ENCODE peak calls at places on chromosomes 7 and 10, in seven cellular contexts. W, K, J, Q, E, D and C are unnamed samples. For H3K27me3 and H3K36me3, the result is how much of the 10 kb centered on the place peaks cover.

GRCh38 chr7:2088801-2089200 is 143.9 kb downstream of the MAD1L1 start:
- DNase-seq in W (no peak), K (no peak), J (no peak), Q (no peak), E (no peak), D (no peak), C (no peak)

GRCh38 chr10:99470327-99470726 is 39.9 kb upstream of the GOT1 start:
- DNase-seq in W (no peak), K (no peak), J (no peak), Q (no peak), E (no peak), D (no peak), C (no peak)

GRCh38 chr10:128739937-128740336 is 613.7 kb upstream of the MKI67 start:
- DNase-seq in W (no peak), K (no peak), J (no peak), Q (no peak), E (no peak), D (no peak), C (peak)

GRCh38 chr10:50937230-50937907 is 51.9 kb upstream of the A1CF start:
- DNase-seq in W (no peak), K (no peak), J (no peak), Q (no peak), E (peak), D (no peak), C (no peak)

GRCh38 chr10:89183571-89183970 is 23.5 kb downstream of the CH25H start:
- DNase-seq in W (no peak), K (no peak), J (no peak), Q (no peak), E (no peak), D (no peak), C (no peak)

GRCh38 chr10:71568896-71569492 is 150.6 kb downstream of the C10orf105 start:
- DNase-seq in W (no peak), K (no peak), J (no peak), Q (no peak), E (no peak), D (no peak), C (no peak)

GRCh38 chr10:15587271-15587670 is 132.5 kb downstream of the ITGA8 start:
- DNase-seq in W (no peak), K (no peak), J (no peak), Q (no peak), E (no peak), D (no peak), C (no peak)

GRCh38 chr10:70761031-70761601 is 24.1 kb downstream of the TBATA start:
- DNase-seq in W (no peak), K (no peak), J (no peak), Q (peak), E (peak), D (no peak), C (peak)

GRCh38 chr10:27661511-27662286 is 83.9 kb downstream of the MKX start:
- DNase-seq in W (no peak), K (no peak), J (no peak), Q (no peak), E (no peak), D (no peak), C (no peak)

GRCh38 chr7:122307228-122307619 is 2.7 kb upstream of the FEZF1 start:
- DNase-seq in W (no peak), K (no peak), J (no peak), Q (no peak), E (no peak), D (no peak), C (peak)

GRCh38 chr10:124916098-124916584 is 25.8 kb upstream of the ZRANB1 start:
- DNase-seq in W (no peak), K (no peak), J (no peak), Q (no peak), E (no peak), D (no peak), C (no peak)

GRCh38 chr10:49010831-49011230 is 71.2 kb upstream of the LRRC18 start:
- DNase-seq in W (no peak), K (no peak), J (no peak), Q (no peak), E (no peak), D (no peak), C (no peak)

GRCh38 chr10:126143117-126143516 is 245.2 kb downstream of the ADAM12 start:
- DNase-seq in W (no peak), K (no peak), J (no peak), Q (no peak), E (no peak), D (no peak), C (no peak)

GRCh38 chr10:7707102-7707501 is 4.0 kb downstream of the ITIH2 start:
- DNase-seq in W (no peak), K (no peak), J (no peak), Q (no peak), E (no peak), D (no peak), C (no peak)

GRCh38 chr7:30681262-30682130 is 760 bp downstream of the CRHR2 start:
- DNase-seq in W (no peak), K (no peak), J (no peak), Q (peak), E (no peak), D (no peak), C (peak)

GRCh38 chr10:29643785-29644501 is 9.2 kb upstream of the SVIL start:
- DNase-seq in W (peak), K (no peak), J (no peak), Q (peak), E (peak), D (peak), C (no peak)

GRCh38 chr7:28957822-28958234 is 302 bp downstream of the TRIL start:
- DNase-seq in W (no peak), K (no peak), J (no peak), Q (no peak), E (no peak), D (peak), C (no peak)

GRCh38 chr7:109751241-109751640 is 1181.6 kb downstream of the DNAJB9 start:
- DNase-seq in W (no peak), K (no peak), J (no peak), Q (no peak), E (peak), D (no peak), C (no peak)

GRCh38 chr10:107803541-107803940 is 639.0 kb upstream of the SORCS1 start:
- DNase-seq in W (no peak), K (no peak), J (no peak), Q (no peak), E (no peak), D (no peak), C (no peak)

GRCh38 chr7:7966141-7966734 is 2.4 kb upstream of the GLCCI1 start:
- DNase-seq in W (no peak), K (no peak), J (no peak), Q (no peak), E (no peak), D (no peak), C (no peak)

GRCh38 chr10:98001736-98002135 is 28.7 kb downstream of the CRTAC1 start:
- DNase-seq in W (no peak), K (no peak), J (no peak), Q (no peak), E (no peak), D (no peak), C (no peak)

GRCh38 chr10:25552283-25552919 is 377.6 kb downstream of the GPR158 start:
- DNase-seq in W (no peak), K (no peak), J (no peak), Q (no peak), E (no peak), D (no peak), C (no peak)

GRCh38 chr10:109974509-109975191 is 33.1 kb upstream of the ADD3 start:
- DNase-seq in W (no peak), K (peak), J (no peak), Q (no peak), E (peak), D (no peak), C (no peak)

GRCh38 chr10:99593312-99593711 is 26.9 kb downstream of the SLC25A28 start:
- DNase-seq in W (no peak), K (peak), J (no peak), Q (no peak), E (no peak), D (no peak), C (no peak)

GRCh38 chr10:69936091-69936490 is 116.6 kb upstream of the MACROH2A2 start:
- DNase-seq in W (no peak), K (no peak), J (no peak), Q (no peak), E (no peak), D (no peak), C (peak)

GRCh38 chr10:4546500-4546899 is 279.5 kb upstream of the AKR1E2 start:
- DNase-seq in W (no peak), K (no peak), J (no peak), Q (no peak), E (peak), D (no peak), C (no peak)

GRCh38 chr7:25149844-25150243 is 24.8 kb upstream of the CYCS start:
- DNase-seq in W (no peak), K (no peak), J (no peak), Q (peak), E (no peak), D (no peak), C (no peak)

GRCh38 chr7:81743201-81743600 is 26.6 kb downstream of the HGF start:
- DNase-seq in W (no peak), K (no peak), J (no peak), Q (no peak), E (no peak), D (no peak), C (no peak)

GRCh38 chr7:2761131-2761624 is 73.2 kb downstream of the AMZ1 start:
- DNase-seq in W (no peak), K (no peak), J (no peak), Q (no peak), E (no peak), D (no peak), C (no peak)

GRCh38 chr10:125802131-125802530 is 20.9 kb downstream of the UROS start:
- DNase-seq in W (no peak), K (no peak), J (no peak), Q (no peak), E (no peak), D (no peak), C (no peak)

GRCh38 chr10:6659451-6659850 is 79.4 kb upstream of the PRKCQ start:
- DNase-seq in W (no peak), K (no peak), J (no peak), Q (no peak), E (peak), D (no peak), C (no peak)
- H3K27me3 ChIP-seq in W (under half), K (under half), J (under half), Q (under half), E (under half), D (under half), C (under half)

GRCh38 chr10:113907166-113907565 is 52.7 kb downstream of the NHLRC2 start:
- DNase-seq in W (no peak), K (no peak), J (no peak), Q (no peak), E (peak), D (no peak), C (no peak)
- H3K36me3 ChIP-seq in W (half or more), K (under half), J (under half), Q (under half), E (under half), D (under half), C (under half)

GRCh38 chr10:103466734-103467133 is 8.0 kb upstream of the CALHM1 start:
- DNase-seq in W (no peak), K (no peak), J (no peak), Q (no peak), E (no peak), D (no peak), C (no peak)
- H3K4me3 ChIP-seq in W (no peak), K (no peak), J (no peak), Q (no peak), E (no peak), D (no peak), C (no peak)

DNA sequence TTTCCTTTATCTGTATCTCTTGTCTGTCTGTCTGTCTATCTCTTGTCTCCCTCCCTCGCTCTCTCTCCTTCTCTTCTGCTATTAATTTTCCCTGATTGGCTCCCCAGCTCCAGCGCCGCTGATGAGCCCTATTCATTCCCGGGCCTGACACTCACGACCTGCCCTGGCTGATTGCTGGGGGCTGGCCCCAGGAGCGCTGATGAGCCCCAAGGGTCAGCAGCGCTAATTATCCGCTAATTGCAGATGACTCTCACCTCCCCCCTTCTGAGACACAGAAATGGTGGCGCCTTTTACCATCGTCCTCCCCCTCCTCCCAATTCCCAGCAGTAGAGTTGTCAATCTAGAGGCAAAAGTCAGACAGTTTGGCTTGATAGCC is 1.3 kb upstream of the GBX1 start:
- DNase-seq in W (no peak), K (no peak), J (no peak), Q (no peak), E (no peak), D (no peak), C (no peak)
- H3K27me3 ChIP-seq in W (under half), K (under half), J (under half), Q (under half), E (half or more), D (under half), C (under half)

GRCh38 chr7:155778349-155778748 is 33.9 kb downstream of the SHH start:
- DNase-seq in W (no peak), K (no peak), J (no peak), Q (no peak), E (no peak), D (no peak), C (no peak)

GRCh38 chr7:155775691-155776090 is 36.6 kb downstream of the SHH start:
- DNase-seq in W (no peak), K (no peak), J (no peak), Q (no peak), E (no peak), D (no peak), C (no peak)

GRCh38 chr7:155774947-155775346 is 37.3 kb downstream of the SHH start:
- DNase-seq in W (no peak), K (no peak), J (no peak), Q (no peak), E (no peak), D (no peak), C (no peak)

GRCh38 chr7:155773531-155773930 is 38.7 kb downstream of the SHH start:
- DNase-seq in W (no peak), K (no peak), J (no peak), Q (no peak), E (no peak), D (no peak), C (no peak)

GRCh38 chr7:155776606-155777005 is 35.7 kb downstream of the SHH start:
- DNase-seq in W (no peak), K (no peak), J (no peak), Q (no peak), E (no peak), D (no peak), C (no peak)
- H3K36me3 ChIP-seq in W (half or more), K (under half), J (under half), Q (under half), E (under half), D (under half), C (half or more)